ENCODE peak calls at places on chromosomes 11 and 22, in eight cellular contexts. One of them, this sample, is unnamed.

GRCh38 chr11:98601181-98601773 is 419.5 kb upstream of the CNTN5 start:
- DNase-seq in GM12878: no peak
- DNase-seq in left ventricle myocardium inferior: no peak
- DNase-seq in HL-60: no peak
- DNase-seq in fibroblast of lung: no peak
- DNase-seq in fibroblast of mammary gland: no peak
- DNase-seq in heart right ventricle: no peak
- DNase-seq in transverse colon: peak; percentile 7
- DNase-seq in this sample: no peak

GRCh38 chr22:23705358-23705757 is 14.5 kb downstream of the RGL4 start:
- DNase-seq in GM12878: no peak
- DNase-seq in left ventricle myocardium inferior: no peak
- DNase-seq in HL-60: no peak
- DNase-seq in fibroblast of lung: no peak
- DNase-seq in fibroblast of mammary gland: no peak
- DNase-seq in heart right ventricle: no peak
- DNase-seq in transverse colon: no peak
- DNase-seq in this sample: no peak

GRCh38 chr11:83574516-83574915 is 288.3 kb upstream of the CCDC90B start:
- DNase-seq in GM12878: no peak
- DNase-seq in left ventricle myocardium inferior: no peak
- DNase-seq in HL-60: no peak
- DNase-seq in fibroblast of lung: peak; percentile 52
- DNase-seq in fibroblast of mammary gland: peak; percentile 68
- DNase-seq in heart right ventricle: no peak
- DNase-seq in transverse colon: no peak
- DNase-seq in this sample: no peak

GRCh38 chr22:50329236-50329635 is 2.4 kb upstream of the DENND6B start:
- DNase-seq in GM12878: no peak
- DNase-seq in left ventricle myocardium inferior: no peak
- DNase-seq in HL-60: no peak
- DNase-seq in fibroblast of lung: peak; percentile 74
- DNase-seq in fibroblast of mammary gland: peak; percentile 69
- DNase-seq in heart right ventricle: no peak
- DNase-seq in transverse colon: no peak
- DNase-seq in this sample: no peak

GRCh38 chr11:8699903-8700302 is 17.3 kb downstream of the RPL27A start:
- DNase-seq in GM12878: no peak
- DNase-seq in left ventricle myocardium inferior: no peak
- DNase-seq in HL-60: no peak
- DNase-seq in fibroblast of lung: peak; percentile 80
- DNase-seq in fibroblast of mammary gland: peak; percentile 52
- DNase-seq in heart right ventricle: no peak
- DNase-seq in transverse colon: peak; percentile 33
- DNase-seq in this sample: no peak

GRCh38 chr11:15901790-15902189 is 454.6 kb downstream of the SOX6 start:
- DNase-seq in GM12878: no peak
- DNase-seq in left ventricle myocardium inferior: no peak
- DNase-seq in HL-60: no peak
- DNase-seq in fibroblast of lung: no peak
- DNase-seq in fibroblast of mammary gland: no peak
- DNase-seq in heart right ventricle: no peak
- DNase-seq in transverse colon: peak; percentile 20
- DNase-seq in this sample: no peak

GRCh38 chr11:82523141-82523540 is 210.5 kb downstream of the FAM181B start:
- DNase-seq in GM12878: no peak
- DNase-seq in left ventricle myocardium inferior: no peak
- DNase-seq in HL-60: no peak
- DNase-seq in fibroblast of lung: no peak
- DNase-seq in fibroblast of mammary gland: no peak
- DNase-seq in heart right ventricle: no peak
- DNase-seq in transverse colon: no peak
- DNase-seq in this sample: no peak

GRCh38 chr11:30683176-30683575 is 97.0 kb upstream of the MPPED2 start:
- DNase-seq in GM12878: no peak
- DNase-seq in left ventricle myocardium inferior: no peak
- DNase-seq in HL-60: no peak
- DNase-seq in fibroblast of lung: no peak
- DNase-seq in fibroblast of mammary gland: no peak
- DNase-seq in heart right ventricle: peak; percentile 5
- DNase-seq in transverse colon: no peak
- DNase-seq in this sample: no peak

GRCh38 chr11:102220728-102221467 is 96.4 kb upstream of the BIRC3 start:
- DNase-seq in GM12878: no peak
- DNase-seq in left ventricle myocardium inferior: no peak
- DNase-seq in HL-60: no peak
- DNase-seq in fibroblast of lung: peak; percentile 86
- DNase-seq in fibroblast of mammary gland: peak; percentile 61
- DNase-seq in heart right ventricle: no peak
- DNase-seq in transverse colon: no peak
- DNase-seq in this sample: no peak

GRCh38 chr11:71200172-71200716 is 52.1 kb downstream of the SHANK2 start:
- DNase-seq in GM12878: no peak
- DNase-seq in left ventricle myocardium inferior: no peak
- DNase-seq in HL-60: no peak
- DNase-seq in fibroblast of lung: no peak
- DNase-seq in fibroblast of mammary gland: no peak
- DNase-seq in heart right ventricle: no peak
- DNase-seq in transverse colon: no peak
- DNase-seq in this sample: no peak

GRCh38 chr11:8023831-8024555 is 36.9 kb downstream of the EIF3F start:
- DNase-seq in GM12878: no peak
- DNase-seq in left ventricle myocardium inferior: no peak
- DNase-seq in HL-60: no peak
- DNase-seq in fibroblast of lung: peak; percentile 43
- DNase-seq in fibroblast of mammary gland: peak; percentile 38
- DNase-seq in heart right ventricle: no peak
- DNase-seq in transverse colon: no peak
- DNase-seq in this sample: no peak

GRCh38 chr22:49929553-49929979 is 11.1 kb downstream of the CRELD2 start:
- DNase-seq in GM12878: no peak
- DNase-seq in left ventricle myocardium inferior: peak; percentile 60
- DNase-seq in HL-60: no peak
- DNase-seq in fibroblast of lung: no peak
- DNase-seq in fibroblast of mammary gland: peak; percentile 15
- DNase-seq in heart right ventricle: no peak
- DNase-seq in transverse colon: peak; percentile 78
- DNase-seq in this sample: peak; percentile 80

GRCh38 chr11:35030716-35031213 is 108.2 kb upstream of the CD44 start:
- DNase-seq in GM12878: no peak
- DNase-seq in left ventricle myocardium inferior: peak; percentile 35
- DNase-seq in HL-60: no peak
- DNase-seq in fibroblast of lung: peak; percentile 96
- DNase-seq in fibroblast of mammary gland: peak; percentile 99
- DNase-seq in heart right ventricle: peak; percentile 58
- DNase-seq in transverse colon: peak; percentile 25
- DNase-seq in this sample: peak; percentile 34

GRCh38 chr22:50309601-50309991 is 2.1 kb upstream of the PLXNB2 start:
- DNase-seq in GM12878: no peak
- DNase-seq in left ventricle myocardium inferior: no peak
- DNase-seq in HL-60: no peak
- DNase-seq in fibroblast of lung: no peak
- DNase-seq in fibroblast of mammary gland: no peak
- DNase-seq in heart right ventricle: no peak
- DNase-seq in transverse colon: no peak
- DNase-seq in this sample: peak; percentile 8

GRCh38 chr11:114065094-114065493 is 5.6 kb downstream of the ZBTB16 start:
- DNase-seq in GM12878: no peak
- DNase-seq in left ventricle myocardium inferior: no peak
- DNase-seq in HL-60: no peak
- DNase-seq in fibroblast of lung: no peak
- DNase-seq in fibroblast of mammary gland: no peak
- DNase-seq in heart right ventricle: no peak
- DNase-seq in transverse colon: no peak
- DNase-seq in this sample: no peak
- H3K4me3 ChIP-seq in GM12878: no peak overlapping the region
- H3K4me3 ChIP-seq in left ventricle myocardium inferior: peak overlapping the region; percentile 100
- H3K4me3 ChIP-seq in HL-60: no peak overlapping the region
- H3K4me3 ChIP-seq in fibroblast of lung: peak overlapping the region; percentile 49
- H3K4me3 ChIP-seq in fibroblast of mammary gland: no peak overlapping the region
- H3K4me3 ChIP-seq in heart right ventricle: no peak overlapping the region
- H3K4me3 ChIP-seq in transverse colon: peak overlapping the region; percentile 36
- H3K4me3 ChIP-seq in this sample: no peak overlapping the region

DNA sequence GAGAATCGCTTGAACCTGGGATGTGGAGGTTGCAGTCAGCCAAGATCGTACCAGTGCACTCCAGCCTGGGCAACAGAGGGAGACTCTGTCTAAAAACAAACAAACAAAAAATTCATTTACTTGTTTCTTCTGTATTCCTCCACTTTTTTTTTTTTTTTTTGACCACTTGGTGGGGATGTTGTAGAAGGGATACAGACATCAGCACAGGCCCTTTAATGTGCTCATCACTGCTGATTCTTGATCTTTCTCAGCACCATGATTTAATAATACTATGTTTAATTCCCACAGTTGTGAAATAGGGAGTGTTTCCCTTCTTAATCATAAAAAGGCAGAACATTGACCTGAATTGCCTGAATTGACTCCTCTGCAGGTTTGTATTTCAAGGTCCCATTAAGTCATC is 4.5 kb downstream of the TTC9C start:
- DNase-seq in GM12878: no peak
- DNase-seq in left ventricle myocardium inferior: no peak
- DNase-seq in HL-60: no peak
- DNase-seq in fibroblast of lung: no peak
- DNase-seq in fibroblast of mammary gland: peak; percentile 72
- DNase-seq in heart right ventricle: no peak
- DNase-seq in transverse colon: no peak
- DNase-seq in this sample: no peak
- TF ChIP-seq CTCF in GM12878: no peak
- TF ChIP-seq CTCF in left ventricle myocardium inferior: no peak
- TF ChIP-seq CTCF in HL-60: no peak
- TF ChIP-seq CTCF in fibroblast of lung: no peak
- TF ChIP-seq CTCF in fibroblast of mammary gland: peak; percentile 31
- TF ChIP-seq CTCF in heart right ventricle: no peak
- TF ChIP-seq CTCF in transverse colon: peak; percentile 8
- TF ChIP-seq CTCF in this sample: peak; percentile 12

GRCh38 chr11:66727883-66728759 is 895 bp downstream of the SPTBN2 start:
- DNase-seq in GM12878: no peak
- DNase-seq in left ventricle myocardium inferior: no peak
- DNase-seq in HL-60: no peak
- DNase-seq in fibroblast of lung: no peak
- DNase-seq in fibroblast of mammary gland: no peak
- DNase-seq in heart right ventricle: no peak
- DNase-seq in transverse colon: peak; percentile 16
- DNase-seq in this sample: no peak
- H3K4me3 ChIP-seq in GM12878: no peak overlapping the region
- H3K4me3 ChIP-seq in left ventricle myocardium inferior: peak overlapping the region; percentile 68
- H3K4me3 ChIP-seq in HL-60: peak overlapping the region; percentile 6
- H3K4me3 ChIP-seq in fibroblast of lung: peak overlapping the region; percentile 14
- H3K4me3 ChIP-seq in fibroblast of mammary gland: peak overlapping the region; percentile 7
- H3K4me3 ChIP-seq in heart right ventricle: peak overlapping the region; percentile 43
- H3K4me3 ChIP-seq in transverse colon: peak overlapping the region; percentile 65
- H3K4me3 ChIP-seq in this sample: peak overlapping the region; percentile 48

GRCh38 chr11:69520186-69520585 is 38.7 kb downstream of the LINC01488 start:
- DNase-seq in GM12878: no peak
- DNase-seq in left ventricle myocardium inferior: no peak
- DNase-seq in HL-60: no peak
- DNase-seq in fibroblast of lung: no peak
- DNase-seq in fibroblast of mammary gland: no peak
- DNase-seq in heart right ventricle: no peak
- DNase-seq in transverse colon: no peak
- DNase-seq in this sample: no peak

GRCh38 chr11:69523453-69523852 is 42.0 kb downstream of the LINC01488 start:
- DNase-seq in GM12878: no peak
- DNase-seq in left ventricle myocardium inferior: no peak
- DNase-seq in HL-60: no peak
- DNase-seq in fibroblast of lung: no peak
- DNase-seq in fibroblast of mammary gland: no peak
- DNase-seq in heart right ventricle: no peak
- DNase-seq in transverse colon: no peak
- DNase-seq in this sample: no peak

GRCh38 chr11:69518081-69518950 is 36.9 kb downstream of the LINC01488 start:
- DNase-seq in GM12878: no peak
- DNase-seq in left ventricle myocardium inferior: no peak
- DNase-seq in HL-60: no peak
- DNase-seq in fibroblast of lung: peak; percentile 93
- DNase-seq in fibroblast of mammary gland: peak; percentile 97
- DNase-seq in heart right ventricle: no peak
- DNase-seq in transverse colon: no peak
- DNase-seq in this sample: no peak

GRCh38 chr11:69524291-69524882 is 42.9 kb downstream of the LINC01488 start:
- DNase-seq in GM12878: no peak
- DNase-seq in left ventricle myocardium inferior: no peak
- DNase-seq in HL-60: no peak
- DNase-seq in fibroblast of lung: peak; percentile 74
- DNase-seq in fibroblast of mammary gland: peak; percentile 25
- DNase-seq in heart right ventricle: no peak
- DNase-seq in transverse colon: no peak
- DNase-seq in this sample: no peak

DNA sequence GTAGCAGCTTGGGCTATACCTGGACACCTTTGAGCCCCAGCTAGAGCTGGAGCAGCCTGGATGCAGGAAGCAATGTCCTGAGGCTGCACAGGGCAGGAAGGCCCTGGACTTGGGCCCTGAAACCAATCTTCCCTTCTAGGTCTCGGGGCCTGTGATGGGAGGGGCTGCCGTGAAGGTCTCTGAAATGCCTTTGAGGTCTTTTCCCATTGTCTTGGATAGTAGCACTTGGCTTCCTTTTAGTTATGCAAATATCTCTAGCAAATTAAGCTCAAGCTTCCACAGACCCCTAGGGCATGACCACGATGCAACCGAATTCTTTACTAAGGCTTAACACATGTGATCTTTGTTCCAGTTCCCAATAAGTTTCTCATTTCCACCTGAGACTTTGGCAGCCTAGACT is 40.0 kb downstream of the LINC01488 start:
- DNase-seq in GM12878: no peak
- DNase-seq in left ventricle myocardium inferior: no peak
- DNase-seq in HL-60: no peak
- DNase-seq in fibroblast of lung: no peak
- DNase-seq in fibroblast of mammary gland: no peak
- DNase-seq in heart right ventricle: no peak
- DNase-seq in transverse colon: no peak
- DNase-seq in this sample: no peak
- TF ChIP-seq CTCF in GM12878: no peak
- TF ChIP-seq CTCF in left ventricle myocardium inferior: no peak
- TF ChIP-seq CTCF in HL-60: no peak
- TF ChIP-seq CTCF in fibroblast of lung: no peak
- TF ChIP-seq CTCF in fibroblast of mammary gland: no peak
- TF ChIP-seq CTCF in heart right ventricle: no peak
- TF ChIP-seq CTCF in transverse colon: no peak
- TF ChIP-seq CTCF in this sample: no peak

GRCh38 chr11:96228911-96229310 is 114.1 kb downstream of the MAML2 start:
- DNase-seq in GM12878: no peak
- DNase-seq in left ventricle myocardium inferior: no peak
- DNase-seq in HL-60: no peak
- DNase-seq in fibroblast of lung: peak; percentile 86
- DNase-seq in fibroblast of mammary gland: no peak
- DNase-seq in heart right ventricle: no peak
- DNase-seq in transverse colon: no peak
- DNase-seq in this sample: no peak
- H3K4me3 ChIP-seq in GM12878: no peak overlapping the region
- H3K4me3 ChIP-seq in left ventricle myocardium inferior: no peak overlapping the region
- H3K4me3 ChIP-seq in HL-60: no peak overlapping the region
- H3K4me3 ChIP-seq in fibroblast of lung: no peak overlapping the region
- H3K4me3 ChIP-seq in fibroblast of mammary gland: no peak overlapping the region
- H3K4me3 ChIP-seq in heart right ventricle: no peak overlapping the region
- H3K4me3 ChIP-seq in transverse colon: no peak overlapping the region
- H3K4me3 ChIP-seq in this sample: no peak overlapping the region

This sample was measured in GM06990.